ENCODE peak calls at places on chromosomes 4 and X, in seven cellular contexts. S, E, J, W, T, B and U are unnamed samples.

GRCh38 chr4:138398297-138398696 is 156.1 kb upstream of the SLC7A11 start:
- DNase-seq in S (no peak), T (no peak), E (no peak), J (no peak), B (no peak), W (no peak), U (peak)

GRCh38 chr4:38818441-38818976 is 13.9 kb upstream of the TLR1 start:
- DNase-seq in S (no peak), J (no peak), E (no peak), B (no peak), T (no peak), W (no peak), U (no peak)

GRCh38 chrX:1661048-1661921 is 46.4 kb downstream of the ASMT start:
- DNase-seq in T (peak), W (no peak), B (peak), E (peak), S (no peak), J (no peak), U (no peak)

GRCh38 chr4:47623916-47624554 is 139.0 kb downstream of the ATP10D start:
- DNase-seq in E (no peak), T (no peak), W (peak), S (no peak), B (no peak), J (no peak), U (no peak)

GRCh38 chr4:177667687-177668086 is 225.4 kb upstream of the AGA start:
- DNase-seq in E (no peak), S (no peak), J (no peak), W (no peak), B (no peak), T (no peak), U (no peak)

GRCh38 chr4:5925419-5926187 is 32.7 kb upstream of the CRMP1 start:
- DNase-seq in S (no peak), T (no peak), J (no peak), B (no peak), E (no peak), W (no peak), U (no peak)

GRCh38 chr4:78846258-78846657 is 70.1 kb downstream of the BMP2K start:
- DNase-seq in W (no peak), B (no peak), S (no peak), J (no peak), E (no peak), T (no peak), U (no peak)

GRCh38 chr4:92840880-92841279 is 537.1 kb downstream of the GRID2 start:
- DNase-seq in B (no peak), T (no peak), W (no peak), E (no peak), S (no peak), J (no peak), U (no peak)

GRCh38 chr4:181822005-181822375 is 421.2 kb upstream of the TENM3 start:
- DNase-seq in B (no peak), W (no peak), J (no peak), S (no peak), T (no peak), E (no peak), U (no peak)

GRCh38 chrX:41474726-41475100 is 27.6 kb downstream of the NYX start:
- DNase-seq in E (no peak), S (no peak), T (no peak), J (no peak), W (no peak), B (no peak), U (no peak)

GRCh38 chrX:111348363-111348927 is 63.5 kb downstream of the DCX start:
- DNase-seq in E (no peak), W (no peak), J (no peak), T (no peak), B (no peak), S (no peak), U (no peak)

GRCh38 chrX:118655561-118656246 is 71.7 kb upstream of the IL13RA1 start:
- DNase-seq in B (no peak), T (no peak), W (peak), J (peak), E (no peak), S (no peak), U (no peak)

GRCh38 chrX:113962338-113962737 is 621.5 kb upstream of the HTR2C start:
- DNase-seq in E (no peak), S (no peak), T (no peak), W (no peak), J (no peak), B (no peak), U (no peak)

GRCh38 chr4:84378983-84379382 is 120.1 kb downstream of the NKX6-1 start:
- DNase-seq in B (no peak), W (no peak), T (no peak), J (no peak), E (no peak), S (no peak), U (no peak)

GRCh38 chr4:10232114-10232513 is 115.5 kb upstream of the WDR1 start:
- DNase-seq in T (no peak), W (no peak), E (no peak), J (no peak), S (no peak), B (no peak), U (no peak)

GRCh38 chrX:114976321-114976720 is 41.1 kb downstream of the IL13RA2 start:
- DNase-seq in J (no peak), W (peak), B (no peak), T (no peak), E (no peak), S (no peak), U (no peak)

GRCh38 chr4:89166971-89167475 is 55.7 kb downstream of the TIGD2 start:
- DNase-seq in W (no peak), B (no peak), E (no peak), S (no peak), T (no peak), J (no peak), U (no peak)

GRCh38 chr4:48388504-48389154 is 47.3 kb downstream of the SLAIN2 start:
- DNase-seq in W (peak), B (no peak), J (peak), T (no peak), S (no peak), E (no peak), U (no peak)

GRCh38 chr4:105145913-105146285 is 777 bp upstream of the TET2 start:
- DNase-seq in W (no peak), B (peak), S (peak), J (no peak), T (peak), E (no peak), U (peak)

GRCh38 chr4:101835121-101835904 is 44.8 kb downstream of the BANK1 start:
- DNase-seq in B (no peak), T (no peak), J (peak), S (no peak), E (no peak), W (peak), U (no peak)

GRCh38 chr4:87134122-87134521 is 86.3 kb downstream of the KLHL8 start:
- DNase-seq in S (no peak), T (no peak), E (no peak), B (no peak), J (no peak), W (no peak), U (no peak)

GRCh38 chr4:39497909-39498723 is 29.1 kb downstream of the UGDH start:
- DNase-seq in S (no peak), J (no peak), B (no peak), E (no peak), W (no peak), T (no peak), U (no peak)

GRCh38 chr4:1375051-1375721 is 28.2 kb downstream of the UVSSA start:
- DNase-seq in W (no peak), E (no peak), S (no peak), J (no peak), B (no peak), T (no peak), U (no peak)

GRCh38 chrX:13428055-13428786 is 108.4 kb upstream of the ATXN3L start:
- DNase-seq in W (peak), S (no peak), T (no peak), E (no peak), B (no peak), J (peak), U (no peak)

GRCh38 chrX:19839770-19840254 is 47.6 kb downstream of the SH3KBP1 start:
- DNase-seq in S (no peak), T (no peak), W (no peak), B (peak), J (no peak), E (no peak), U (no peak)

GRCh38 chr4:159035570-159035969 is 67.3 kb upstream of the RAPGEF2 start:
- DNase-seq in S (no peak), J (no peak), E (no peak), T (no peak), W (no peak), B (no peak), U (no peak)

GRCh38 chr4:175469519-175469918 is 342.5 kb downstream of the GPM6A start:
- DNase-seq in S (no peak), E (no peak), W (peak), B (no peak), T (no peak), J (peak), U (no peak)